ENCODE peak calls at places on chromosomes 5 and 9, in four cellular contexts. One of them, this sample, is unnamed.

GRCh38 chr9:83432104-83432627 is 106.0 kb downstream of the FRMD3 start:
- DNase-seq in stimulated activated CD8-positive, alpha-beta memory T cell treated with anti-CD3 and anti-CD28 coated beads, Interleukin-2, amount 100 ng/mL, for 48 hours: no peak
- DNase-seq in posterior cingulate gyrus: no peak
- DNase-seq in lung: peak
- DNase-seq in this sample: peak

GRCh38 chr5:54120473-54120872 is 189.9 kb downstream of the ARL15 start:
- DNase-seq in stimulated activated CD8-positive, alpha-beta memory T cell treated with anti-CD3 and anti-CD28 coated beads, Interleukin-2, amount 100 ng/mL, for 48 hours: no peak
- DNase-seq in posterior cingulate gyrus: no peak
- DNase-seq in lung: no peak
- DNase-seq in this sample: no peak

GRCh38 chr9:132136151-132136892 is 25.5 kb upstream of the NTNG2 start:
- DNase-seq in stimulated activated CD8-positive, alpha-beta memory T cell treated with anti-CD3 and anti-CD28 coated beads, Interleukin-2, amount 100 ng/mL, for 48 hours: no peak
- DNase-seq in posterior cingulate gyrus: no peak
- DNase-seq in lung: no peak
- DNase-seq in this sample: no peak

GRCh38 chr9:29078063-29078660 is 1504.9 kb upstream of the C9orf72 start:
- DNase-seq in posterior cingulate gyrus: no peak
- DNase-seq in lung: no peak
- DNase-seq in stimulated activated CD8-positive, alpha-beta memory T cell treated with anti-CD3 and anti-CD28 coated beads, Interleukin-2, amount 100 ng/mL, for 48 hours: no peak
- DNase-seq in this sample: no peak

GRCh38 chr5:42811591-42812392 is at the start of gene SELENOP:
- DNase-seq in stimulated activated CD8-positive, alpha-beta memory T cell treated with anti-CD3 and anti-CD28 coated beads, Interleukin-2, amount 100 ng/mL, for 48 hours: no peak
- DNase-seq in lung: peak
- DNase-seq in posterior cingulate gyrus: peak
- DNase-seq in this sample: peak

GRCh38 chr5:98460536-98460935 is 312.9 kb upstream of the RGMB start:
- DNase-seq in stimulated activated CD8-positive, alpha-beta memory T cell treated with anti-CD3 and anti-CD28 coated beads, Interleukin-2, amount 100 ng/mL, for 48 hours: no peak
- DNase-seq in posterior cingulate gyrus: no peak
- DNase-seq in lung: no peak
- DNase-seq in this sample: no peak

GRCh38 chr5:96336351-96336985 is 96.6 kb downstream of the PCSK1 start:
- DNase-seq in lung: peak
- DNase-seq in posterior cingulate gyrus: peak
- DNase-seq in stimulated activated CD8-positive, alpha-beta memory T cell treated with anti-CD3 and anti-CD28 coated beads, Interleukin-2, amount 100 ng/mL, for 48 hours: no peak
- DNase-seq in this sample: no peak

GRCh38 chr5:16312786-16313185 is 133.2 kb upstream of the MARCHF11 start:
- DNase-seq in posterior cingulate gyrus: no peak
- DNase-seq in lung: no peak
- DNase-seq in stimulated activated CD8-positive, alpha-beta memory T cell treated with anti-CD3 and anti-CD28 coated beads, Interleukin-2, amount 100 ng/mL, for 48 hours: no peak
- DNase-seq in this sample: no peak

GRCh38 chr9:20872340-20872977 is 159.0 kb downstream of the HACD4 start:
- DNase-seq in stimulated activated CD8-positive, alpha-beta memory T cell treated with anti-CD3 and anti-CD28 coated beads, Interleukin-2, amount 100 ng/mL, for 48 hours: no peak
- DNase-seq in lung: no peak
- DNase-seq in posterior cingulate gyrus: no peak
- DNase-seq in this sample: no peak